ENCODE peak calls at places on chromosomes 3 and 15, in nine cellular contexts. F is dorsolateral prefrontal cortex; N is uterus; U is aorta; Z is kidney; T is pancreas; S is naive thymus-derived CD4-positive, alpha-beta T cell; X is GM23338; O is coronary artery. H is an unnamed sample.

GRCh38 chr15:73991260-73991659 is 835 bp downstream of the STOML1 start:
- DNase-seq in S (no peak), N (peak; percentile 80), X (peak; percentile 21), T (no peak), U (peak; percentile 89), Z (peak; percentile 93), O (no peak), F (no peak), H (peak; percentile 83)

GRCh38 chr3:64150527-64151238 is 74.6 kb downstream of the PRICKLE2 start:
- DNase-seq in F (peak; percentile 66), O (peak; percentile 84), X (no peak), N (peak; percentile 32), S (no peak), U (peak; percentile 76), Z (peak; percentile 74), T (peak; percentile 78), H (no peak)

GRCh38 chr15:63870403-63871209 is 36.9 kb upstream of the HERC1 start:
- DNase-seq in F (no peak), O (no peak), N (no peak), X (peak; percentile 76), Z (peak; percentile 74), T (no peak), U (peak; percentile 62), S (no peak), H (no peak)

GRCh38 chr15:80199366-80199765 is 46.6 kb downstream of the FAH start:
- DNase-seq in O (peak; percentile 29), F (no peak), U (no peak), Z (no peak), X (peak; percentile 57), S (no peak), T (no peak), N (no peak), H (peak; percentile 38)

GRCh38 chr3:129313983-129314756 is 35.5 kb downstream of the HMCES start:
- DNase-seq in F (no peak), X (peak; percentile 67), Z (no peak), O (no peak), U (no peak), S (no peak), N (no peak), T (peak; percentile 45), H (peak; percentile 71)

GRCh38 chr3:46646700-46647099 is 34.4 kb downstream of the FAM240A start:
- DNase-seq in F (no peak), X (no peak), S (no peak), T (no peak), U (no peak), O (no peak), Z (no peak), N (no peak), H (no peak)

GRCh38 chr3:17638351-17638750 is 104.1 kb downstream of the TBC1D5 start:
- DNase-seq in Z (no peak), U (no peak), X (no peak), N (no peak), S (no peak), F (no peak), T (no peak), O (no peak), H (no peak)

GRCh38 chr3:122484985-122485384 is 29.8 kb downstream of the KPNA1 start:
- DNase-seq in X (no peak), F (no peak), Z (no peak), O (no peak), N (no peak), U (no peak), T (no peak), S (no peak), H (no peak)

GRCh38 chr3:133854971-133855370 is 40.7 kb downstream of the RAB6B start:
- DNase-seq in X (peak; percentile 16), T (no peak), S (no peak), F (peak; percentile 71), O (no peak), Z (peak; percentile 12), N (no peak), U (no peak), H (peak; percentile 12)

GRCh38 chr3:170523248-170523647 is 62.6 kb downstream of the SLC7A14 start:
- DNase-seq in N (no peak), T (no peak), U (no peak), F (no peak), S (no peak), O (no peak), Z (no peak), X (no peak), H (no peak)

DNA sequence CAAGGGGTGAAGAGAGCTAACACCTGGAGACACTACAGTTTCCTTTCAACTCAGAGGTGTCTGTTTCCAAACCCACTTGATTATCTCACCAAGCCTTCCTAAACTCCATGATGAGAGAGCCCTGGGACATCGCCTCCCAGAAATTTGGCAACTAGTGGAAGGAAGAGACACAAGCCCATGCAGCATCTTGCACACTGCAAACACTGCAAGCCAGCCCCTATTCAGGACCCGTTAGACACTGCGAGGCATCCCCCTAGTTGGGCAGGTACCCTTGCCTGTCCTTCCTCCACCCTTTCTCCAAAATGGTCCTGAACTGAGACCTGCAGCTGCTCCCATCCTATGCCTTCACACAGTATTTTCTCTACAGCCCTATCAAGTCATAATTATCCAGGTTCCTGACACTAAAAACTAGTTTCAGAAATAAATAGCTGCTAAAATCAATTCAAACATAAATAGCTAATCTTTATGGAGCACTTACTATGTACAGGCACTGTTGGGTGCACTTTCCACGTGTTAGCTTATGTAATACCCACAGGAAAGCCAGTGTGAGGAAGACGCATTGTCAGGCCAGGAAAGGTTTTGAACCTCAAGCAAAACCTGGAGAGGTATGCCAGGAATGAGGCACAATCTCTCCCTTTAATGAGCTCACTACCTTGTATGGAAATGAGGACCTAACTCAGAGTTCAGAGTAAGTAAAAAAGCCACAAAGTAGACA is 2.8 kb downstream of the MAGI1 start:
- DNase-seq in U (no peak), T (no peak), F (no peak), O (no peak), S (no peak), X (peak; percentile 86), N (no peak), Z (no peak), H (no peak)
- H3K27ac ChIP-seq in U (no peak overlapping the region), T (peak overlapping the region; percentile 95), F (no peak overlapping the region), O (peak overlapping the region; percentile 92), S (no peak overlapping the region), X (peak overlapping the region; percentile 81), N (no peak overlapping the region), Z (peak overlapping the region; percentile 96), H (no peak overlapping the region)

GRCh38 chr3:57903124-57903668 is 105.0 kb upstream of the FLNB start:
- DNase-seq in X (no peak), Z (no peak), U (no peak), T (no peak), S (no peak), F (no peak), O (no peak), N (no peak), H (no peak)
- H3K27ac ChIP-seq in X (no peak overlapping the region), Z (no peak overlapping the region), U (peak overlapping the region; percentile 76), T (no peak overlapping the region), S (no peak overlapping the region), F (no peak overlapping the region), O (peak overlapping the region; percentile 11), N (no peak overlapping the region), H (no peak overlapping the region)

GRCh38 chr3:126208182-126208581 is 27.8 kb upstream of the ALDH1L1 start:
- DNase-seq in X (no peak), T (no peak), O (no peak), U (no peak), S (no peak), F (no peak), N (no peak), Z (no peak), H (no peak)
- H3K27ac ChIP-seq in X (no peak overlapping the region), T (no peak overlapping the region), O (peak overlapping the region; percentile 49), U (peak overlapping the region; percentile 88), S (no peak overlapping the region), F (no peak overlapping the region), N (no peak overlapping the region), Z (no peak overlapping the region), H (no peak overlapping the region)

GRCh38 chr15:88590771-88591170 is 30.4 kb upstream of the AEN start:
- DNase-seq in N (no peak), S (no peak), X (no peak), U (no peak), T (no peak), F (no peak), Z (no peak), O (no peak), H (no peak)

GRCh38 chr15:88591384-88591783 is 29.8 kb upstream of the AEN start:
- DNase-seq in N (no peak), F (no peak), X (no peak), Z (no peak), T (no peak), O (no peak), S (no peak), U (no peak), H (no peak)

GRCh38 chr15:88586401-88587162 is 34.6 kb upstream of the AEN start:
- DNase-seq in O (no peak), N (no peak), U (no peak), X (no peak), Z (no peak), T (no peak), F (no peak), S (no peak), H (no peak)
- H3K27ac ChIP-seq in O (no peak overlapping the region), N (no peak overlapping the region), U (no peak overlapping the region), X (no peak overlapping the region), Z (no peak overlapping the region), T (no peak overlapping the region), F (no peak overlapping the region), S (no peak overlapping the region), H (no peak overlapping the region)

DNA sequence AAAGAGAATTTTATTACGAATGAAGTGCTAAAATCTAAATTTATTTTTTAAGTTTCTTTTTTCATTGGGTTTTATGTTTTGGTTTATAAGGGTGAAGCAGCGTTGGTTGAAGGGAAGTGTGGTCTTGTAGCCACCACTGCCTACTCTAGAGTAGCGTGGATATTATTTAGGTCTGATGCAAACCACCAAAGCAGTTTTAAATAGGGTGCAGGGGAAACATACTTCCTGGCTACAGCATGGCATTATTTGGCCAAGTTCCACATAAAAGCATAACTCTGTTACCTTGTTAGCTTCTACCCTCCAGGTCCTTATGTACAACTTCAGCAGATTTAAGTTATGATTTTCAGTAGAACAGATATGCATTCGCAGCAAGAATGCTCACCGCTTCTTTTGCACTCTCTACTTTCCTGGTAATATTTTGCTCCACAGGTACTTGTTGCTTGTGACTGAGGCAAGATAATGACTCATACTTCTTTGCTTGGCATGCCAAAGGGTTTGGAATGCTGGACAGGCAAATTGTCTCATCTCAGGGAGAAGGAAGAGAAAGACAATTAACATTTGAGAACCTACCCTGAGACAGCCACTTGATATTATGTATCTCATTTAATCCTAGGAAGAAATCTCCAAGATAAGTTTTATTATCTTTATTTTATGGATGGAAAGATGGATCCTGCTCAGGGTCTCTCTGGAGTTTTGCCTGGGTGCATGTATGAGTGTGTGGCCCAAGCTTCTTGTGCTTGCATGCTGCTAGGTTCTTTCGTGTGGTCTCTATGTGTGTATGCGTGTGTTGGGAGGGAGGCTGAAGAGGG is 5.4 kb downstream of the TGFBR2 start:
- DNase-seq in T (no peak), Z (no peak), S (no peak), U (no peak), O (no peak), X (no peak), N (no peak), F (no peak), H (no peak)
- H3K27ac ChIP-seq in T (no peak overlapping the region), Z (no peak overlapping the region), S (peak overlapping the region; percentile 79), U (no peak overlapping the region), O (no peak overlapping the region), X (no peak overlapping the region), N (peak overlapping the region; percentile 99), F (no peak overlapping the region), H (no peak overlapping the region)

H was measured in suprapubic skin.